ENCODE peak calls at places on chromosomes 4 and X, in six cellular contexts. One of them, this sample, is unnamed. For H3K27me3 and H3K36me3, the result is how much of the 10 kb centered on the place peaks cover.

GRCh38 chr4:70183168-70183939 is 12.2 kb upstream of the ODAM start:
- DNase-seq in pancreas: peak
- DNase-seq in PC-3: peak
- DNase-seq in endodermal cell: peak
- DNase-seq in GM23338: peak
- DNase-seq in MM.1S: peak
- DNase-seq in this sample: peak

GRCh38 chrX:86002076-86002896 is 45.1 kb downstream of the CHM start:
- DNase-seq in pancreas: no peak
- DNase-seq in PC-3: peak
- DNase-seq in endodermal cell: peak
- DNase-seq in GM23338: peak
- DNase-seq in MM.1S: peak
- DNase-seq in this sample: no peak

GRCh38 chr4:76215120-76215519 is 1.5 kb upstream of the SCARB2 start:
- DNase-seq in pancreas: no peak
- DNase-seq in PC-3: peak
- DNase-seq in endodermal cell: no peak
- DNase-seq in GM23338: no peak
- DNase-seq in MM.1S: no peak
- DNase-seq in this sample: no peak

GRCh38 chrX:65668362-65669310 is 1.2 kb downstream of the MSN start:
- DNase-seq in pancreas: peak
- DNase-seq in PC-3: peak
- DNase-seq in endodermal cell: peak
- DNase-seq in GM23338: peak
- DNase-seq in MM.1S: peak
- DNase-seq in this sample: peak

GRCh38 chr4:48449151-48449550 is 34.0 kb upstream of the SLC10A4 start:
- DNase-seq in pancreas: no peak
- DNase-seq in PC-3: no peak
- DNase-seq in endodermal cell: no peak
- DNase-seq in GM23338: no peak
- DNase-seq in MM.1S: no peak
- DNase-seq in this sample: no peak

GRCh38 chr4:94650129-94650495 is 107.6 kb upstream of the BMPR1B start:
- DNase-seq in pancreas: no peak
- DNase-seq in PC-3: no peak
- DNase-seq in endodermal cell: no peak
- DNase-seq in GM23338: no peak
- DNase-seq in MM.1S: no peak
- DNase-seq in this sample: no peak

GRCh38 chrX:115018040-115018647 is 728 bp upstream of the IL13RA2 start:
- DNase-seq in pancreas: no peak
- DNase-seq in PC-3: no peak
- DNase-seq in endodermal cell: peak
- DNase-seq in GM23338: peak
- DNase-seq in MM.1S: peak
- DNase-seq in this sample: no peak

GRCh38 chr4:54255881-54256280 is 26.8 kb downstream of the PDGFRA start:
- DNase-seq in pancreas: no peak
- DNase-seq in PC-3: peak
- DNase-seq in endodermal cell: no peak
- DNase-seq in GM23338: no peak
- DNase-seq in MM.1S: no peak
- DNase-seq in this sample: no peak

GRCh38 chr4:105765690-105766407 is 57.3 kb downstream of the GSTCD start:
- DNase-seq in pancreas: no peak
- DNase-seq in PC-3: peak
- DNase-seq in endodermal cell: peak
- DNase-seq in GM23338: peak
- DNase-seq in MM.1S: no peak
- DNase-seq in this sample: peak

GRCh38 chr4:184838249-184839074 is 12.7 kb upstream of the ACSL1 start:
- DNase-seq in pancreas: no peak
- DNase-seq in PC-3: peak
- DNase-seq in endodermal cell: no peak
- DNase-seq in GM23338: no peak
- DNase-seq in MM.1S: no peak
- DNase-seq in this sample: no peak

GRCh38 chrX:30653415-30654131 is at the start of gene GK:
- DNase-seq in pancreas: no peak
- DNase-seq in PC-3: peak
- DNase-seq in endodermal cell: peak
- DNase-seq in GM23338: peak
- DNase-seq in MM.1S: peak
- DNase-seq in this sample: peak

GRCh38 chrX:136488706-136489105 is 959 bp downstream of the BRS3 start:
- DNase-seq in pancreas: no peak
- DNase-seq in PC-3: peak
- DNase-seq in endodermal cell: no peak
- DNase-seq in GM23338: no peak
- DNase-seq in MM.1S: no peak
- DNase-seq in this sample: no peak

GRCh38 chrX:22800360-22800759 is 199.4 kb upstream of the DDX53 start:
- DNase-seq in pancreas: no peak
- DNase-seq in PC-3: peak
- DNase-seq in endodermal cell: no peak
- DNase-seq in GM23338: peak
- DNase-seq in MM.1S: no peak
- DNase-seq in this sample: no peak

GRCh38 chr4:172007889-172008288 is 194.7 kb downstream of the GALNTL6 start:
- DNase-seq in pancreas: no peak
- DNase-seq in PC-3: no peak
- DNase-seq in endodermal cell: no peak
- DNase-seq in GM23338: no peak
- DNase-seq in MM.1S: no peak
- DNase-seq in this sample: no peak

GRCh38 chr4:6071191-6071958 is 53.1 kb upstream of the C4orf50 start:
- DNase-seq in pancreas: no peak
- DNase-seq in PC-3: no peak
- DNase-seq in endodermal cell: peak
- DNase-seq in GM23338: peak
- DNase-seq in MM.1S: peak
- DNase-seq in this sample: peak

GRCh38 chr4:160505724-160506123 is 1402.8 kb downstream of the RAPGEF2 start:
- DNase-seq in pancreas: no peak
- DNase-seq in PC-3: no peak
- DNase-seq in endodermal cell: peak
- DNase-seq in GM23338: no peak
- DNase-seq in MM.1S: no peak
- DNase-seq in this sample: no peak

GRCh38 chr4:148790691-148791090 is 348.5 kb upstream of the NR3C2 start:
- DNase-seq in pancreas: no peak
- DNase-seq in PC-3: peak
- DNase-seq in endodermal cell: no peak
- DNase-seq in GM23338: no peak
- DNase-seq in MM.1S: no peak
- DNase-seq in this sample: no peak

GRCh38 chr4:151667025-151667424 is 93.8 kb downstream of the GATB start:
- DNase-seq in pancreas: no peak
- DNase-seq in PC-3: no peak
- DNase-seq in endodermal cell: peak
- DNase-seq in GM23338: no peak
- DNase-seq in MM.1S: no peak
- DNase-seq in this sample: no peak

GRCh38 chr4:163072222-163072621 is 94.5 kb downstream of the NAF1 start:
- DNase-seq in pancreas: no peak
- DNase-seq in PC-3: peak
- DNase-seq in endodermal cell: no peak
- DNase-seq in GM23338: no peak
- DNase-seq in MM.1S: no peak
- DNase-seq in this sample: no peak

GRCh38 chrX:47562615-47563243 is 1.7 kb downstream of the ARAF start:
- DNase-seq in pancreas: no peak
- DNase-seq in PC-3: peak
- DNase-seq in endodermal cell: peak
- DNase-seq in GM23338: peak
- DNase-seq in MM.1S: no peak
- DNase-seq in this sample: peak

GRCh38 chrX:125205084-125205917 is 114.4 kb upstream of the TEX13C start:
- DNase-seq in pancreas: peak
- DNase-seq in PC-3: peak
- DNase-seq in endodermal cell: peak
- DNase-seq in GM23338: peak
- DNase-seq in MM.1S: no peak
- DNase-seq in this sample: peak

GRCh38 chrX:125203737-125204578 is 115.7 kb upstream of the TEX13C start:
- DNase-seq in pancreas: no peak
- DNase-seq in PC-3: peak
- DNase-seq in endodermal cell: peak
- DNase-seq in GM23338: peak
- DNase-seq in MM.1S: peak
- DNase-seq in this sample: peak

GRCh38 chrX:125202486-125203378 is 116.9 kb upstream of the TEX13C start:
- DNase-seq in pancreas: no peak
- DNase-seq in PC-3: no peak
- DNase-seq in endodermal cell: no peak
- DNase-seq in GM23338: peak
- DNase-seq in MM.1S: no peak
- DNase-seq in this sample: peak

GRCh38 chrX:125205918-125206665 is 113.6 kb upstream of the TEX13C start:
- DNase-seq in pancreas: peak
- DNase-seq in PC-3: peak
- DNase-seq in endodermal cell: peak
- DNase-seq in GM23338: peak
- DNase-seq in MM.1S: no peak
- DNase-seq in this sample: peak

GRCh38 chrX:125203379-125203736 is 116.3 kb upstream of the TEX13C start:
- DNase-seq in pancreas: no peak
- DNase-seq in PC-3: no peak
- DNase-seq in endodermal cell: peak
- DNase-seq in GM23338: peak
- DNase-seq in MM.1S: no peak
- DNase-seq in this sample: peak
- H3K4me3 ChIP-seq in pancreas: no peak
- H3K4me3 ChIP-seq in PC-3: peak
- H3K4me3 ChIP-seq in endodermal cell: peak
- H3K4me3 ChIP-seq in GM23338: peak
- H3K4me3 ChIP-seq in MM.1S: peak
- H3K4me3 ChIP-seq in this sample: peak

GRCh38 chr4:2036866-2037265 is 22.3 kb upstream of the NAT8L start:
- DNase-seq in pancreas: no peak
- DNase-seq in PC-3: no peak
- DNase-seq in endodermal cell: no peak
- DNase-seq in GM23338: no peak
- DNase-seq in MM.1S: no peak
- DNase-seq in this sample: no peak

GRCh38 chr4:2040391-2041233 is 18.5 kb upstream of the NAT8L start:
- DNase-seq in pancreas: no peak
- DNase-seq in PC-3: no peak
- DNase-seq in endodermal cell: peak
- DNase-seq in GM23338: peak
- DNase-seq in MM.1S: no peak
- DNase-seq in this sample: peak

GRCh38 chr4:2041234-2042130 is 17.6 kb upstream of the NAT8L start:
- DNase-seq in pancreas: peak
- DNase-seq in PC-3: peak
- DNase-seq in endodermal cell: peak
- DNase-seq in GM23338: peak
- DNase-seq in MM.1S: peak
- DNase-seq in this sample: peak

DNA sequence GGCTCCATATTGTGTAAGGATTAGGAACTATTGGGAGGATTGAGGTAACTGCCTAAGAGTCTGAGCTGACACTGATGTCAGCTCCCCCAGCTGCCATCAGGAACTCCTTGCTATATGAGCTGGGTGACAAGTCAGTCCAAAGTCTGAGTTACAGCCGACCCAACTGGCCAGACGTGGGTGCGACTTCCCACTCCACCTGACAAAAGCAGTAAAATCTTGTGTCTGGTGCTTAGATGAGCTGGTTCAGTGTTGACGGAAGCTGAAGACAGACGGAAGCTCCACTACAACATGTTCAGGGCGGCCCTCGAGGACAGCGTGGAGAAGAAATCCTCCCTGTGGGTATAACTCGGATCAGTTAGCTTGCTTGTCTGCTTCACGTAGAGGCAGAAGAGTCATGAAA is 22.8 kb upstream of the NAT8L start:
- DNase-seq in pancreas: no peak
- DNase-seq in PC-3: no peak
- DNase-seq in endodermal cell: no peak
- DNase-seq in GM23338: no peak
- DNase-seq in MM.1S: no peak
- DNase-seq in this sample: no peak
- H3K27me3 ChIP-seq in pancreas: under half
- H3K27me3 ChIP-seq in PC-3: under half
- H3K27me3 ChIP-seq in endodermal cell: half or more
- H3K27me3 ChIP-seq in GM23338: half or more
- H3K27me3 ChIP-seq in MM.1S: under half
- H3K27me3 ChIP-seq in this sample: under half

DNA sequence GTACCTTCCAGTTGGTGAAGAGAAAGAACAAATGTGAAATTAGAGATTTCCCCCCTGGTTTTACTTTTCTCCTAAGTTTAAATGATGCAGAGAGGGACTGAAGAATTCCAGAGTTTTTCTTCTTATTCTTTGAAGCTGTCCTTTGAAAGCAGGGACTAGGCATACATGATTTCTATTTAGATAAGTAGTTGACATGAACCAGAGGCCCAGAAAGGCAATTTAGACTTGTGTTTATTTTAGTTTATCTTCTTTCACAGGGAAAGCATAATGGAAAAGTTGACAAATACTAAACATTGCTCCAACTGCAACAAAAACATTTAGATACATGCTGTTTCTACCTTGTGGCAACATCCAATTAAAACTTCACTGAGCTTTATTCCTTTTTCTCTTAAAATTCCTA is 32.0 kb downstream of the PTPN13 start:
- DNase-seq in pancreas: no peak
- DNase-seq in PC-3: no peak
- DNase-seq in endodermal cell: no peak
- DNase-seq in GM23338: no peak
- DNase-seq in MM.1S: no peak
- DNase-seq in this sample: no peak
- H3K36me3 ChIP-seq in pancreas: under half
- H3K36me3 ChIP-seq in PC-3: under half
- H3K36me3 ChIP-seq in endodermal cell: under half
- H3K36me3 ChIP-seq in GM23338: under half
- H3K36me3 ChIP-seq in MM.1S: under half
- H3K36me3 ChIP-seq in this sample: under half

DNA sequence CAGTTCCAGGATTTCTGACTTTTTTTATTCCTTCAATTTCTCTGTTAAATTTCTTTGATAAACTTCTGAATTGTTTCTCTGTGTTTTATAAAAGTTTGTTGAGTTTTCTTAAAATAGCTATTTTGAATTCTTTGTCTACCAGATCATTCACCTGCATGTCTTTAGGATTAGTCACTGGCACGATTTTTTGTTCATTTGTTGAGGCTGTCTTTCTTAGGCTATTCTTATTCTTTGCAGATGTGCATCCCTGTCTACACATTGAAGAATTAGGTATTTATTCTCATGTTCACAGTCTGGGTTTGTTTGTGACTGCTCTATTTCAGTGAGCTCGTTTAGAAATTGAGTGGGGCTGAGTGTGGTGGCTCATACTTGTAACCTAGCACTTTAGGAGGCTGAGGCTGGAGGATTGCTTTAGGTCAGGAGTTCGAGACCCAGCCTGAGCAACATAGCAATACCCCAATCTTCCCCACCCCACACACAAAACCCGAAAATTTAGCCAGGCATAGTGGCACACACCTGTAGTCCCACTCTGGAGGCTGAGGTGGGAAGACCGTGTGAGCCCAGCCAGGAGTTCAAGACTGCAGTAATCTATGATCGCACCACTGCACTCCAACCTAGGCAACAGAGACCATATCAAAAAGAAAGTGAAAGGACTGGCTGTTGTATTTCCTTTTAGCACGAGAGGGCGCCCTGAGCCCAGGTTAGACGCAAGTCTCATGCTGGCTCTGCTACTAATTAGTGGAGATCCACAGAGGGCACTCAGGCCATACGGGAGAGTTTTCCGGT is 42.0 kb downstream of the F8 start:
- DNase-seq in pancreas: peak
- DNase-seq in PC-3: peak
- DNase-seq in endodermal cell: peak
- DNase-seq in GM23338: peak
- DNase-seq in MM.1S: peak
- DNase-seq in this sample: peak
- H3K4me3 ChIP-seq in pancreas: no peak
- H3K4me3 ChIP-seq in PC-3: peak
- H3K4me3 ChIP-seq in endodermal cell: no peak
- H3K4me3 ChIP-seq in GM23338: no peak
- H3K4me3 ChIP-seq in MM.1S: peak
- H3K4me3 ChIP-seq in this sample: no peak

This sample was measured in H7.